ENCODE peak calls at places on chromosomes 16 and 17, in nine cellular contexts. Y is suprapubic skin, J is IMR-90, U is tibial nerve, K is GM23248, P is A549, Q is endothelial cell of umbilical vein, X is left ventricle myocardium inferior, E is AG04450. O is an unnamed sample.

GRCh38 chr16:25219070-25219737 is 2.5 kb downstream of the AQP8 start:
- DNase-seq in Y (no peak), J (no peak), U (no peak), K (no peak), P (no peak), Q (no peak), X (no peak), E (no peak), O (no peak)

GRCh38 chr16:58331024-58331707 is 36.3 kb upstream of the PRSS54 start:
- DNase-seq in Y (no peak), J (no peak), U (no peak), K (no peak), P (no peak), Q (no peak), X (no peak), E (no peak), O (no peak)

GRCh38 chr17:42191209-42191608 is 3.1 kb downstream of the GHDC start:
- DNase-seq in Y (no peak), J (no peak), U (no peak), K (no peak), P (no peak), Q (no peak), X (no peak), E (no peak), O (no peak)

GRCh38 chr17:49958723-49959122 is 10.3 kb upstream of the DLX4 start:
- DNase-seq in Y (no peak), J (no peak), U (no peak), K (no peak), P (no peak), Q (no peak), X (no peak), E (no peak), O (no peak)

GRCh38 chr16:11857161-11857560 is 5.8 kb upstream of the RSL1D1 start:
- DNase-seq in Y (no peak), J (peak; percentile 70), U (no peak), K (peak; percentile 43), P (no peak), Q (no peak), X (no peak), E (no peak), O (no peak)

GRCh38 chr16:88456356-88457292 is 3.5 kb downstream of the ZFPM1 start:
- DNase-seq in Y (no peak), J (no peak), U (no peak), K (no peak), P (no peak), Q (no peak), X (no peak), E (no peak), O (no peak)

GRCh38 chr17:55273579-55274370 is 9.0 kb downstream of the HLF start:
- DNase-seq in Y (no peak), J (no peak), U (no peak), K (peak; percentile 75), P (no peak), Q (no peak), X (peak; percentile 74), E (no peak), O (no peak)

GRCh38 chr16:58579587-58579986 is 50.0 kb downstream of the CNOT1 start:
- DNase-seq in Y (no peak), J (no peak), U (no peak), K (no peak), P (no peak), Q (no peak), X (no peak), E (no peak), O (no peak)

GRCh38 chr16:75760018-75760519 is 33.8 kb upstream of the CPHXL start:
- DNase-seq in Y (no peak), J (no peak), U (no peak), K (no peak), P (no peak), Q (no peak), X (no peak), E (no peak), O (no peak)

GRCh38 chr16:28106467-28106866 is 43.0 kb upstream of the GSG1L start:
- DNase-seq in Y (no peak), J (no peak), U (no peak), K (no peak), P (no peak), Q (no peak), X (no peak), E (no peak), O (no peak)

GRCh38 chr17:28226563-28226962 is 92.4 kb upstream of the TMEM97 start:
- DNase-seq in Y (peak; percentile 60), J (no peak), U (no peak), K (no peak), P (no peak), Q (no peak), X (no peak), E (no peak), O (no peak)

GRCh38 chr17:80963812-80964211 is 27.8 kb upstream of the CHMP6 start:
- DNase-seq in Y (no peak), J (no peak), U (no peak), K (no peak), P (no peak), Q (no peak), X (no peak), E (no peak), O (no peak)

GRCh38 chr17:31571124-31571892 is 179.8 kb downstream of the RAB11FIP4 start:
- DNase-seq in Y (peak; percentile 87), J (peak; percentile 98), U (peak; percentile 88), K (peak; percentile 94), P (no peak), Q (no peak), X (peak; percentile 88), E (peak; percentile 91), O (no peak)

GRCh38 chr16:48136547-48137360 is 19.0 kb downstream of the ABCC12 start:
- DNase-seq in Y (no peak), J (no peak), U (no peak), K (no peak), P (no peak), Q (no peak), X (no peak), E (no peak), O (no peak)

GRCh38 chr16:15704545-15704987 is 54.5 kb downstream of the NDE1 start:
- DNase-seq in Y (peak; percentile 86), J (peak; percentile 69), U (peak; percentile 82), K (peak; percentile 73), P (peak; percentile 84), Q (peak; percentile 73), X (peak; percentile 69), E (peak; percentile 32), O (peak; percentile 44)

GRCh38 chr17:330993-331701 is 21.5 kb downstream of the RPH3AL start:
- DNase-seq in Y (no peak), J (no peak), U (peak; percentile 36), K (no peak), P (no peak), Q (no peak), X (peak; percentile 81), E (no peak), O (no peak)

GRCh38 chr17:49787932-49788442 is 494 bp upstream of the KAT7 start:
- DNase-seq in Y (no peak), J (no peak), U (no peak), K (peak; percentile 48), P (no peak), Q (no peak), X (no peak), E (no peak), O (no peak)

GRCh38 chr16:35364263-35364662 is 1904.9 kb downstream of the TP53TG3F start:
- DNase-seq in Y (no peak), J (no peak), U (no peak), K (no peak), P (no peak), Q (no peak), X (no peak), E (no peak), O (no peak)
- H3K9me3 ChIP-seq in Y (no peaks in the 10 kb centered on the region), J (peaks cover 11% of the 10 kb centered on the region), U (no peaks in the 10 kb centered on the region), K (no peaks in the 10 kb centered on the region), P (no peaks in the 10 kb centered on the region), Q (peaks cover 2% of the 10 kb centered on the region), X (no peaks in the 10 kb centered on the region), E (peaks cover 22% of the 10 kb centered on the region), O (peaks cover 2% of the 10 kb centered on the region)

GRCh38 chr16:68344252-68344651 is 33.4 kb downstream of the PRMT7 start:
- DNase-seq in Y (no peak), J (no peak), U (no peak), K (no peak), P (no peak), Q (no peak), X (no peak), E (no peak), O (no peak)
- H3K9me3 ChIP-seq in Y (no peaks in the 10 kb centered on the region), J (no peaks in the 10 kb centered on the region), U (no peaks in the 10 kb centered on the region), K (no peaks in the 10 kb centered on the region), P (no peaks in the 10 kb centered on the region), Q (no peaks in the 10 kb centered on the region), X (no peaks in the 10 kb centered on the region), E (no peaks in the 10 kb centered on the region), O (no peaks in the 10 kb centered on the region)

GRCh38 chr16:4599545-4599944 is 15.1 kb downstream of the UBALD1 start:
- DNase-seq in Y (no peak), J (no peak), U (no peak), K (no peak), P (no peak), Q (no peak), X (no peak), E (no peak), O (no peak)

GRCh38 chr16:4603624-4604170 is 11.0 kb downstream of the UBALD1 start:
- DNase-seq in Y (no peak), J (no peak), U (no peak), K (no peak), P (no peak), Q (no peak), X (no peak), E (no peak), O (no peak)

GRCh38 chr16:4604401-4604800 is 10.3 kb downstream of the UBALD1 start:
- DNase-seq in Y (no peak), J (no peak), U (no peak), K (no peak), P (no peak), Q (no peak), X (no peak), E (no peak), O (no peak)

GRCh38 chr16:4601317-4602186 is 13.1 kb downstream of the UBALD1 start:
- DNase-seq in Y (no peak), J (peak; percentile 20), U (no peak), K (peak; percentile 53), P (no peak), Q (no peak), X (no peak), E (no peak), O (no peak)

DNA sequence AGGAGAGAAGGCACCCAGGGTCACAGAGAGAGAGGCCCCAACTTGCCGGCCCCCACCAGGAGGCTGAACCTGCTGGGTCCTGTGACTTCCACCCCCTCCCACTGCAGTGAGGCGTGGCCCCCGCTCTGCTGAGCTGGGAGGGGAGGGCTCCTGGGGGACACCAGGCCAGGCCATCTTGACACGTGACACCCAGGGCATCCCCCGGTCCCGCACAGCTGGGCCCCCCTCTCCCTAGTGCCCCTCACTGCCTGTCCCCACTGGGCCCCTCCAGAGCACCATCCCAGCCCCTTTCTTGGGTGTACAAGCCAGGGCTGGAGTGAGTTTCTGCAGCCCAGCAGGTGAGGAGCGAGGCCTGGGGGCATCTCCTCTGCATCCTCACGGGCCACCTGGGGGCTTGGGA is 12.4 kb downstream of the UBALD1 start:
- DNase-seq in Y (no peak), J (no peak), U (no peak), K (no peak), P (no peak), Q (no peak), X (no peak), E (no peak), O (no peak)
- H3K9me3 ChIP-seq in Y (no peaks in the 10 kb centered on the region), J (no peaks in the 10 kb centered on the region), U (no peaks in the 10 kb centered on the region), K (no peaks in the 10 kb centered on the region), P (no peaks in the 10 kb centered on the region), Q (no peaks in the 10 kb centered on the region), X (no peaks in the 10 kb centered on the region), E (no peaks in the 10 kb centered on the region), O (no peaks in the 10 kb centered on the region)

GRCh38 chr16:35731341-35732040 is 2272.1 kb downstream of the TP53TG3F start:
- DNase-seq in Y (no peak), J (no peak), U (no peak), K (no peak), P (no peak), Q (no peak), X (no peak), E (no peak), O (no peak)
- H3K9me3 ChIP-seq in Y (peaks cover 6% of the 10 kb centered on the region), J (peaks cover 12% of the 10 kb centered on the region), U (no peaks in the 10 kb centered on the region), K (no peaks in the 10 kb centered on the region), P (no peaks in the 10 kb centered on the region), Q (no peaks in the 10 kb centered on the region), X (no peaks in the 10 kb centered on the region), E (peaks cover 70% of the 10 kb centered on the region), O (no peaks in the 10 kb centered on the region)

O was measured in T-helper 17 cell.